ENCODE peak calls at places on chromosomes 13 and 19, in nine cellular contexts. One of them, this sample, is unnamed.

GRCh38 chr19:43532962-43533545 is at the start of gene ZNF575:
- DNase-seq in stimulated activated CD4-positive, alpha-beta T cell treated with anti-CD3 and anti-CD28 coated beads, Interleukin-1b, Interleukin-23, amount 100 ng/mL, for 24 hours: peak
- DNase-seq in NCI-H524: peak
- DNase-seq in nephron progenitor cell: peak
- DNase-seq in cerebellar cortex: peak
- DNase-seq in NCI-H1694: peak
- DNase-seq in T-helper 2 cell: peak
- DNase-seq in thoracic aorta: peak
- DNase-seq in SW480: peak
- DNase-seq in this sample: peak

GRCh38 chr13:97540696-97541095 is 106.7 kb downstream of the RAP2A start:
- DNase-seq in stimulated activated CD4-positive, alpha-beta T cell treated with anti-CD3 and anti-CD28 coated beads, Interleukin-1b, Interleukin-23, amount 100 ng/mL, for 24 hours: no peak
- DNase-seq in NCI-H524: no peak
- DNase-seq in nephron progenitor cell: no peak
- DNase-seq in cerebellar cortex: no peak
- DNase-seq in NCI-H1694: no peak
- DNase-seq in T-helper 2 cell: no peak
- DNase-seq in thoracic aorta: no peak
- DNase-seq in SW480: no peak
- DNase-seq in this sample: no peak

GRCh38 chr13:91398413-91399188 is at the start of gene GPC5:
- DNase-seq in stimulated activated CD4-positive, alpha-beta T cell treated with anti-CD3 and anti-CD28 coated beads, Interleukin-1b, Interleukin-23, amount 100 ng/mL, for 24 hours: peak
- DNase-seq in NCI-H524: peak
- DNase-seq in nephron progenitor cell: peak
- DNase-seq in cerebellar cortex: peak
- DNase-seq in NCI-H1694: no peak
- DNase-seq in T-helper 2 cell: peak
- DNase-seq in thoracic aorta: peak
- DNase-seq in SW480: peak
- DNase-seq in this sample: peak

GRCh38 chr13:69654392-69654791 is 453.2 kb upstream of the ATXN8OS start:
- DNase-seq in stimulated activated CD4-positive, alpha-beta T cell treated with anti-CD3 and anti-CD28 coated beads, Interleukin-1b, Interleukin-23, amount 100 ng/mL, for 24 hours: no peak
- DNase-seq in NCI-H524: no peak
- DNase-seq in nephron progenitor cell: no peak
- DNase-seq in cerebellar cortex: no peak
- DNase-seq in NCI-H1694: no peak
- DNase-seq in T-helper 2 cell: no peak
- DNase-seq in thoracic aorta: no peak
- DNase-seq in SW480: no peak
- DNase-seq in this sample: no peak

GRCh38 chr13:45859682-45860081 is 8.1 kb upstream of the SIAH3 start:
- DNase-seq in stimulated activated CD4-positive, alpha-beta T cell treated with anti-CD3 and anti-CD28 coated beads, Interleukin-1b, Interleukin-23, amount 100 ng/mL, for 24 hours: no peak
- DNase-seq in NCI-H524: no peak
- DNase-seq in nephron progenitor cell: peak
- DNase-seq in cerebellar cortex: no peak
- DNase-seq in NCI-H1694: no peak
- DNase-seq in T-helper 2 cell: no peak
- DNase-seq in thoracic aorta: no peak
- DNase-seq in SW480: no peak
- DNase-seq in this sample: no peak

GRCh38 chr13:51453308-51453958 is 597 bp upstream of the INTS6 start:
- DNase-seq in stimulated activated CD4-positive, alpha-beta T cell treated with anti-CD3 and anti-CD28 coated beads, Interleukin-1b, Interleukin-23, amount 100 ng/mL, for 24 hours: peak
- DNase-seq in NCI-H524: peak
- DNase-seq in nephron progenitor cell: peak
- DNase-seq in cerebellar cortex: no peak
- DNase-seq in NCI-H1694: peak
- DNase-seq in T-helper 2 cell: peak
- DNase-seq in thoracic aorta: peak
- DNase-seq in SW480: peak
- DNase-seq in this sample: peak

GRCh38 chr19:40553885-40554857 is 22.5 kb upstream of the SHKBP1 start:
- DNase-seq in stimulated activated CD4-positive, alpha-beta T cell treated with anti-CD3 and anti-CD28 coated beads, Interleukin-1b, Interleukin-23, amount 100 ng/mL, for 24 hours: no peak
- DNase-seq in NCI-H524: no peak
- DNase-seq in nephron progenitor cell: peak
- DNase-seq in cerebellar cortex: no peak
- DNase-seq in NCI-H1694: no peak
- DNase-seq in T-helper 2 cell: no peak
- DNase-seq in thoracic aorta: no peak
- DNase-seq in SW480: no peak
- DNase-seq in this sample: no peak

GRCh38 chr13:23723463-23723862 is 153.3 kb downstream of the TNFRSF19 start:
- DNase-seq in stimulated activated CD4-positive, alpha-beta T cell treated with anti-CD3 and anti-CD28 coated beads, Interleukin-1b, Interleukin-23, amount 100 ng/mL, for 24 hours: no peak
- DNase-seq in NCI-H524: no peak
- DNase-seq in nephron progenitor cell: no peak
- DNase-seq in cerebellar cortex: no peak
- DNase-seq in NCI-H1694: no peak
- DNase-seq in T-helper 2 cell: no peak
- DNase-seq in thoracic aorta: no peak
- DNase-seq in SW480: no peak
- DNase-seq in this sample: no peak

GRCh38 chr13:19665427-19665859 is 32.0 kb downstream of the MPHOSPH8 start:
- DNase-seq in stimulated activated CD4-positive, alpha-beta T cell treated with anti-CD3 and anti-CD28 coated beads, Interleukin-1b, Interleukin-23, amount 100 ng/mL, for 24 hours: no peak
- DNase-seq in NCI-H524: peak
- DNase-seq in nephron progenitor cell: no peak
- DNase-seq in cerebellar cortex: no peak
- DNase-seq in NCI-H1694: no peak
- DNase-seq in T-helper 2 cell: no peak
- DNase-seq in thoracic aorta: no peak
- DNase-seq in SW480: no peak
- DNase-seq in this sample: no peak

GRCh38 chr19:14439014-14439413 is 5.9 kb downstream of the PKN1 start:
- DNase-seq in stimulated activated CD4-positive, alpha-beta T cell treated with anti-CD3 and anti-CD28 coated beads, Interleukin-1b, Interleukin-23, amount 100 ng/mL, for 24 hours: no peak
- DNase-seq in NCI-H524: no peak
- DNase-seq in nephron progenitor cell: no peak
- DNase-seq in cerebellar cortex: no peak
- DNase-seq in NCI-H1694: no peak
- DNase-seq in T-helper 2 cell: no peak
- DNase-seq in thoracic aorta: no peak
- DNase-seq in SW480: no peak
- DNase-seq in this sample: no peak

GRCh38 chr19:28710278-28710677 is 502.7 kb downstream of the UQCRFS1 start:
- DNase-seq in stimulated activated CD4-positive, alpha-beta T cell treated with anti-CD3 and anti-CD28 coated beads, Interleukin-1b, Interleukin-23, amount 100 ng/mL, for 24 hours: no peak
- DNase-seq in NCI-H524: no peak
- DNase-seq in nephron progenitor cell: peak
- DNase-seq in cerebellar cortex: peak
- DNase-seq in NCI-H1694: peak
- DNase-seq in T-helper 2 cell: peak
- DNase-seq in thoracic aorta: no peak
- DNase-seq in SW480: peak
- DNase-seq in this sample: peak

GRCh38 chr19:31503211-31503610 is 154.0 kb upstream of the TSHZ3 start:
- DNase-seq in stimulated activated CD4-positive, alpha-beta T cell treated with anti-CD3 and anti-CD28 coated beads, Interleukin-1b, Interleukin-23, amount 100 ng/mL, for 24 hours: no peak
- DNase-seq in NCI-H524: no peak
- DNase-seq in nephron progenitor cell: no peak
- DNase-seq in cerebellar cortex: no peak
- DNase-seq in NCI-H1694: no peak
- DNase-seq in T-helper 2 cell: no peak
- DNase-seq in thoracic aorta: no peak
- DNase-seq in SW480: no peak
- DNase-seq in this sample: no peak

GRCh38 chr13:80945328-80945727 is 604.4 kb upstream of the SPRY2 start:
- DNase-seq in stimulated activated CD4-positive, alpha-beta T cell treated with anti-CD3 and anti-CD28 coated beads, Interleukin-1b, Interleukin-23, amount 100 ng/mL, for 24 hours: no peak
- DNase-seq in NCI-H524: no peak
- DNase-seq in nephron progenitor cell: peak
- DNase-seq in cerebellar cortex: no peak
- DNase-seq in NCI-H1694: no peak
- DNase-seq in T-helper 2 cell: no peak
- DNase-seq in thoracic aorta: no peak
- DNase-seq in SW480: peak
- DNase-seq in this sample: no peak

GRCh38 chr13:36872621-36873020 is 47.4 kb downstream of the SMAD9 start:
- DNase-seq in stimulated activated CD4-positive, alpha-beta T cell treated with anti-CD3 and anti-CD28 coated beads, Interleukin-1b, Interleukin-23, amount 100 ng/mL, for 24 hours: no peak
- DNase-seq in NCI-H524: no peak
- DNase-seq in nephron progenitor cell: peak
- DNase-seq in cerebellar cortex: no peak
- DNase-seq in NCI-H1694: no peak
- DNase-seq in T-helper 2 cell: no peak
- DNase-seq in thoracic aorta: no peak
- DNase-seq in SW480: no peak
- DNase-seq in this sample: no peak

GRCh38 chr19:7328647-7329046 is 20.1 kb upstream of the ARHGEF18 start:
- DNase-seq in stimulated activated CD4-positive, alpha-beta T cell treated with anti-CD3 and anti-CD28 coated beads, Interleukin-1b, Interleukin-23, amount 100 ng/mL, for 24 hours: no peak
- DNase-seq in NCI-H524: no peak
- DNase-seq in nephron progenitor cell: no peak
- DNase-seq in cerebellar cortex: no peak
- DNase-seq in NCI-H1694: no peak
- DNase-seq in T-helper 2 cell: no peak
- DNase-seq in thoracic aorta: no peak
- DNase-seq in SW480: no peak
- DNase-seq in this sample: no peak

GRCh38 chr13:30829145-30829544 is 76.9 kb upstream of the MEDAG start:
- DNase-seq in stimulated activated CD4-positive, alpha-beta T cell treated with anti-CD3 and anti-CD28 coated beads, Interleukin-1b, Interleukin-23, amount 100 ng/mL, for 24 hours: no peak
- DNase-seq in NCI-H524: no peak
- DNase-seq in nephron progenitor cell: no peak
- DNase-seq in cerebellar cortex: no peak
- DNase-seq in NCI-H1694: no peak
- DNase-seq in T-helper 2 cell: no peak
- DNase-seq in thoracic aorta: no peak
- DNase-seq in SW480: peak
- DNase-seq in this sample: no peak

GRCh38 chr19:6564393-6564792 is 26.6 kb downstream of the CD70 start:
- DNase-seq in stimulated activated CD4-positive, alpha-beta T cell treated with anti-CD3 and anti-CD28 coated beads, Interleukin-1b, Interleukin-23, amount 100 ng/mL, for 24 hours: no peak
- DNase-seq in NCI-H524: no peak
- DNase-seq in nephron progenitor cell: no peak
- DNase-seq in cerebellar cortex: no peak
- DNase-seq in NCI-H1694: no peak
- DNase-seq in T-helper 2 cell: no peak
- DNase-seq in thoracic aorta: no peak
- DNase-seq in SW480: no peak
- DNase-seq in this sample: no peak

GRCh38 chr13:75135325-75135825 is 346.6 kb downstream of the TBC1D4 start:
- DNase-seq in stimulated activated CD4-positive, alpha-beta T cell treated with anti-CD3 and anti-CD28 coated beads, Interleukin-1b, Interleukin-23, amount 100 ng/mL, for 24 hours: no peak
- DNase-seq in NCI-H524: no peak
- DNase-seq in nephron progenitor cell: no peak
- DNase-seq in cerebellar cortex: no peak
- DNase-seq in NCI-H1694: no peak
- DNase-seq in T-helper 2 cell: no peak
- DNase-seq in thoracic aorta: no peak
- DNase-seq in SW480: peak
- DNase-seq in this sample: no peak

GRCh38 chr19:19672816-19673215 is 4.2 kb downstream of the ZNF101 start:
- DNase-seq in stimulated activated CD4-positive, alpha-beta T cell treated with anti-CD3 and anti-CD28 coated beads, Interleukin-1b, Interleukin-23, amount 100 ng/mL, for 24 hours: no peak
- DNase-seq in NCI-H524: no peak
- DNase-seq in nephron progenitor cell: no peak
- DNase-seq in cerebellar cortex: no peak
- DNase-seq in NCI-H1694: no peak
- DNase-seq in T-helper 2 cell: no peak
- DNase-seq in thoracic aorta: no peak
- DNase-seq in SW480: no peak
- DNase-seq in this sample: no peak

GRCh38 chr19:50244695-50245094 is 41.3 kb downstream of the MYH14 start:
- DNase-seq in stimulated activated CD4-positive, alpha-beta T cell treated with anti-CD3 and anti-CD28 coated beads, Interleukin-1b, Interleukin-23, amount 100 ng/mL, for 24 hours: no peak
- DNase-seq in NCI-H524: no peak
- DNase-seq in nephron progenitor cell: no peak
- DNase-seq in cerebellar cortex: no peak
- DNase-seq in NCI-H1694: no peak
- DNase-seq in T-helper 2 cell: no peak
- DNase-seq in thoracic aorta: no peak
- DNase-seq in SW480: no peak
- DNase-seq in this sample: no peak

GRCh38 chr19:32405431-32406160 is at the start of gene DPY19L3:
- DNase-seq in stimulated activated CD4-positive, alpha-beta T cell treated with anti-CD3 and anti-CD28 coated beads, Interleukin-1b, Interleukin-23, amount 100 ng/mL, for 24 hours: peak
- DNase-seq in NCI-H524: peak
- DNase-seq in nephron progenitor cell: peak
- DNase-seq in cerebellar cortex: peak
- DNase-seq in NCI-H1694: peak
- DNase-seq in T-helper 2 cell: peak
- DNase-seq in thoracic aorta: peak
- DNase-seq in SW480: peak
- DNase-seq in this sample: peak

GRCh38 chr13:50573046-50573445 is 270.4 kb downstream of the DLEU7 start:
- DNase-seq in stimulated activated CD4-positive, alpha-beta T cell treated with anti-CD3 and anti-CD28 coated beads, Interleukin-1b, Interleukin-23, amount 100 ng/mL, for 24 hours: no peak
- DNase-seq in NCI-H524: no peak
- DNase-seq in nephron progenitor cell: no peak
- DNase-seq in cerebellar cortex: no peak
- DNase-seq in NCI-H1694: no peak
- DNase-seq in T-helper 2 cell: no peak
- DNase-seq in thoracic aorta: no peak
- DNase-seq in SW480: no peak
- DNase-seq in this sample: no peak

GRCh38 chr13:41212881-41213280 is 18.5 kb upstream of the KBTBD7 start:
- DNase-seq in stimulated activated CD4-positive, alpha-beta T cell treated with anti-CD3 and anti-CD28 coated beads, Interleukin-1b, Interleukin-23, amount 100 ng/mL, for 24 hours: no peak
- DNase-seq in NCI-H524: no peak
- DNase-seq in nephron progenitor cell: no peak
- DNase-seq in cerebellar cortex: no peak
- DNase-seq in NCI-H1694: no peak
- DNase-seq in T-helper 2 cell: no peak
- DNase-seq in thoracic aorta: no peak
- DNase-seq in SW480: no peak
- DNase-seq in this sample: no peak

GRCh38 chr19:49333426-49334288 is 1.5 kb upstream of the CD37 start:
- DNase-seq in stimulated activated CD4-positive, alpha-beta T cell treated with anti-CD3 and anti-CD28 coated beads, Interleukin-1b, Interleukin-23, amount 100 ng/mL, for 24 hours: peak
- DNase-seq in NCI-H524: no peak
- DNase-seq in nephron progenitor cell: no peak
- DNase-seq in cerebellar cortex: no peak
- DNase-seq in NCI-H1694: no peak
- DNase-seq in T-helper 2 cell: peak
- DNase-seq in thoracic aorta: no peak
- DNase-seq in SW480: no peak
- DNase-seq in this sample: no peak

GRCh38 chr19:1278074-1278473 is 2.7 kb downstream of the FAM174C start:
- DNase-seq in stimulated activated CD4-positive, alpha-beta T cell treated with anti-CD3 and anti-CD28 coated beads, Interleukin-1b, Interleukin-23, amount 100 ng/mL, for 24 hours: no peak
- DNase-seq in NCI-H524: no peak
- DNase-seq in nephron progenitor cell: no peak
- DNase-seq in cerebellar cortex: no peak
- DNase-seq in NCI-H1694: no peak
- DNase-seq in T-helper 2 cell: no peak
- DNase-seq in thoracic aorta: no peak
- DNase-seq in SW480: no peak
- DNase-seq in this sample: no peak

GRCh38 chr19:46049597-46049996 is 8.8 kb upstream of the IGFL4 start:
- DNase-seq in stimulated activated CD4-positive, alpha-beta T cell treated with anti-CD3 and anti-CD28 coated beads, Interleukin-1b, Interleukin-23, amount 100 ng/mL, for 24 hours: no peak
- DNase-seq in NCI-H524: peak
- DNase-seq in nephron progenitor cell: no peak
- DNase-seq in cerebellar cortex: no peak
- DNase-seq in NCI-H1694: peak
- DNase-seq in T-helper 2 cell: no peak
- DNase-seq in thoracic aorta: no peak
- DNase-seq in SW480: peak
- DNase-seq in this sample: no peak

GRCh38 chr13:35489050-35489449 is 12.6 kb upstream of the MAB21L1 start:
- DNase-seq in stimulated activated CD4-positive, alpha-beta T cell treated with anti-CD3 and anti-CD28 coated beads, Interleukin-1b, Interleukin-23, amount 100 ng/mL, for 24 hours: no peak
- DNase-seq in NCI-H524: peak
- DNase-seq in nephron progenitor cell: no peak
- DNase-seq in cerebellar cortex: no peak
- DNase-seq in NCI-H1694: no peak
- DNase-seq in T-helper 2 cell: no peak
- DNase-seq in thoracic aorta: no peak
- DNase-seq in SW480: no peak
- DNase-seq in this sample: peak